ENCODE peak calls at places on chromosomes 5 and 9, in eight cellular contexts. S is left cardiac atrium; Y is cardiac muscle cell; W is naive thymus-derived CD4-positive, alpha-beta T cell; L is A172; M is bronchial epithelial cell; U is GM13976; N is stimulated activated CD8-positive, alpha-beta memory T cell treated with anti-CD3 and anti-CD28 coated beads, Interleukin-15, amount 100 ng/mL, for 24 hours. E is an unnamed sample.

GRCh38 chr5:172707285-172708182 is 63.5 kb downstream of the DUSP1 start:
- DNase-seq in S (peak), W (no peak), U (no peak), N (no peak), L (peak), Y (peak), M (peak), E (no peak)

GRCh38 chr9:92724528-92725265 is 39.9 kb downstream of the BICD2 start:
- DNase-seq in Y (no peak), L (no peak), S (no peak), U (no peak), M (no peak), N (no peak), W (no peak), E (no peak)

GRCh38 chr9:2740616-2741015 is 23.3 kb downstream of the KCNV2 start:
- DNase-seq in Y (no peak), W (no peak), L (peak), M (no peak), S (no peak), U (no peak), N (no peak), E (no peak)

GRCh38 chr9:281753-282645 is 67.3 kb downstream of the DOCK8 start:
- DNase-seq in M (no peak), U (no peak), Y (no peak), S (no peak), L (peak), N (no peak), W (peak), E (no peak)

GRCh38 chr5:16271851-16272250 is 92.3 kb upstream of the MARCHF11 start:
- DNase-seq in W (no peak), M (no peak), Y (no peak), U (no peak), N (no peak), L (no peak), S (no peak), E (no peak)

GRCh38 chr5:79829260-79829659 is 139.6 kb downstream of the CMYA5 start:
- DNase-seq in N (no peak), Y (peak), W (no peak), M (peak), S (no peak), U (no peak), L (no peak), E (no peak)

GRCh38 chr5:157817928-157818327 is 41.0 kb downstream of the CLINT1 start:
- DNase-seq in L (no peak), U (no peak), N (no peak), S (no peak), M (no peak), Y (no peak), W (no peak), E (no peak)

GRCh38 chr9:82488319-82488701 is 499.7 kb downstream of the SPATA31D1 start:
- DNase-seq in L (no peak), Y (no peak), M (no peak), U (no peak), N (no peak), S (no peak), W (no peak), E (no peak)

GRCh38 chr9:127818574-127818973 is 15.9 kb downstream of the FPGS start:
- DNase-seq in L (no peak), S (no peak), N (no peak), Y (no peak), U (no peak), M (no peak), W (no peak), E (no peak)

GRCh38 chr9:136700959-136701664 is 11.3 kb upstream of the DIPK1B start:
- DNase-seq in M (no peak), N (peak), L (no peak), U (peak), Y (no peak), S (no peak), W (peak), E (no peak)

GRCh38 chr5:159286420-159287035 is 23.4 kb downstream of the UBLCP1 start:
- DNase-seq in L (peak), S (no peak), W (peak), U (no peak), Y (peak), N (no peak), M (peak), E (no peak)

GRCh38 chr5:1375871-1376850 is 31.3 kb upstream of the CLPTM1L start:
- DNase-seq in S (no peak), U (no peak), N (no peak), L (peak), W (no peak), M (no peak), Y (no peak), E (no peak)

GRCh38 chr5:84265739-84266464 is 118.8 kb downstream of the EDIL3 start:
- DNase-seq in U (no peak), Y (no peak), W (no peak), M (no peak), N (no peak), L (no peak), S (no peak), E (no peak)

GRCh38 chr5:118243068-118243467 is 745.3 kb downstream of the DTWD2 start:
- DNase-seq in L (no peak), Y (no peak), W (no peak), U (no peak), N (no peak), S (no peak), M (no peak), E (no peak)

GRCh38 chr5:116032094-116032517 is at the start of gene ARL14EPL:
- DNase-seq in L (peak), Y (peak), M (peak), U (peak), N (no peak), W (no peak), S (peak), E (peak)

GRCh38 chr9:81814794-81815464 is 113.3 kb upstream of the SPATA31D4 start:
- DNase-seq in Y (no peak), U (no peak), W (no peak), S (no peak), L (peak), N (no peak), M (no peak), E (no peak)

GRCh38 chr5:159316519-159317383 is 13.5 kb downstream of the IL12B start:
- DNase-seq in U (peak), L (peak), M (peak), N (no peak), W (peak), Y (peak), S (no peak), E (no peak)

GRCh38 chr5:42994285-42995151 is 45.6 kb downstream of the ANXA2R start:
- DNase-seq in N (no peak), Y (peak), W (peak), S (peak), U (peak), L (peak), M (peak), E (peak)

GRCh38 chr9:89077519-89077918 is 86.3 kb downstream of the S1PR3 start:
- DNase-seq in N (no peak), M (no peak), U (peak), L (no peak), Y (no peak), W (no peak), S (no peak), E (no peak)

GRCh38 chr9:111186021-111186420 is 144.0 kb downstream of the OR2K2 start:
- DNase-seq in N (no peak), S (no peak), L (no peak), W (no peak), Y (no peak), M (no peak), U (no peak), E (no peak)

E was measured in omental fat pad.